ENCODE peak calls at places on chromosomes 11 and 22, in nine cellular contexts. Z, D, Y, A, I, H, P, O and G are unnamed samples.
A peak's percentile ranks its signal among the peaks of the same experiment; 100 is the strongest.

GRCh38 chr11:126756416-126756815 is 244.2 kb downstream of the KIRREL3 start:
- DNase-seq in Z (no peak), D (no peak), Y (no peak), A (no peak), I (no peak), H (no peak), P (no peak), O (no peak), G (no peak)

GRCh38 chr22:39297490-39298193 is 21.8 kb downstream of the RPL3 start:
- DNase-seq in Z (no peak), D (no peak), Y (peak; percentile 60), A (no peak), I (no peak), H (no peak), P (no peak), O (no peak), G (no peak)

GRCh38 chr11:77580712-77581337 is 8.9 kb upstream of the AQP11 start:
- DNase-seq in Z (peak; percentile 55), D (no peak), Y (peak; percentile 68), A (no peak), I (no peak), H (no peak), P (no peak), O (no peak), G (peak; percentile 23)

GRCh38 chr22:37588540-37589215 is 8.8 kb upstream of the LGALS2 start:
- DNase-seq in Z (no peak), D (no peak), Y (no peak), A (no peak), I (no peak), H (no peak), P (no peak), O (peak; percentile 69), G (no peak)

GRCh38 chr11:36056160-36056751 is 112.4 kb downstream of the LDLRAD3 start:
- DNase-seq in Z (peak; percentile 72), D (peak; percentile 65), Y (no peak), A (no peak), I (no peak), H (peak; percentile 80), P (peak; percentile 27), O (no peak), G (peak; percentile 47)

GRCh38 chr11:62708423-62709261 is 1.2 kb downstream of the GNG3 start:
- DNase-seq in Z (no peak), D (no peak), Y (no peak), A (no peak), I (no peak), H (no peak), P (peak; percentile 43), O (no peak), G (no peak)

GRCh38 chr11:34269031-34269430 is 88.8 kb downstream of the ABTB2 start:
- DNase-seq in Z (no peak), D (no peak), Y (no peak), A (no peak), I (no peak), H (no peak), P (no peak), O (no peak), G (no peak)

GRCh38 chr11:102986815-102987214 is 31.3 kb upstream of the MMP13 start:
- DNase-seq in Z (peak; percentile 83), D (peak; percentile 29), Y (no peak), A (no peak), I (no peak), H (peak; percentile 31), P (no peak), O (no peak), G (peak; percentile 24)

GRCh38 chr22:42856179-42856864 is 751 bp downstream of the ARFGAP3 start:
- DNase-seq in Z (peak; percentile 39), D (no peak), Y (peak; percentile 57), A (peak; percentile 87), I (peak; percentile 61), H (no peak), P (peak; percentile 73), O (peak; percentile 81), G (peak; percentile 62)

GRCh38 chr11:72306186-72306585 is 62.2 kb upstream of the PHOX2A start:
- DNase-seq in Z (no peak), D (peak; percentile 31), Y (no peak), A (no peak), I (no peak), H (no peak), P (no peak), O (no peak), G (no peak)

GRCh38 chr11:45993438-45994064 is 71.1 kb downstream of the LARGE2 start:
- DNase-seq in Z (peak; percentile 64), D (peak; percentile 24), Y (no peak), A (no peak), I (no peak), H (peak; percentile 87), P (no peak), O (no peak), G (peak; percentile 62)

GRCh38 chr22:38923463-38924196 is 33.8 kb upstream of the APOBEC3A start:
- DNase-seq in Z (peak; percentile 86), D (peak; percentile 61), Y (no peak), A (peak; percentile 82), I (peak; percentile 77), H (peak; percentile 69), P (peak; percentile 84), O (no peak), G (peak; percentile 75)

GRCh38 chr11:44793350-44794090 is 66.8 kb downstream of the TSPAN18 start:
- DNase-seq in Z (no peak), D (peak; percentile 65), Y (no peak), A (no peak), I (no peak), H (peak; percentile 49), P (no peak), O (no peak), G (peak; percentile 24)

GRCh38 chr11:45652781-45653180 is 12.6 kb downstream of the CHST1 start:
- DNase-seq in Z (peak; percentile 82), D (peak; percentile 47), Y (no peak), A (peak; percentile 36), I (no peak), H (peak; percentile 55), P (no peak), O (no peak), G (no peak)

GRCh38 chr11:118607401-118608267 is at the start of gene PHLDB1:
- DNase-seq in Z (peak; percentile 80), D (peak; percentile 70), Y (peak; percentile 18), A (peak; percentile 92), I (no peak), H (peak; percentile 72), P (peak; percentile 50), O (peak; percentile 67), G (peak; percentile 81)
- H3K4me3 ChIP-seq in Z (peak within 1 kb of the TSS; percentile 90), D (peak within 1 kb of the TSS; percentile 87), Y (peak within 1 kb of the TSS; percentile 54), A (peak within 1 kb of the TSS; percentile 90), I (peak within 1 kb of the TSS; percentile 44), H (peak within 1 kb of the TSS; percentile 83), P (peak within 1 kb of the TSS; percentile 80), O (peak within 1 kb of the TSS; percentile 29), G (peak within 1 kb of the TSS; percentile 89)

GRCh38 chr11:15396778-15397177 is 282.1 kb downstream of the INSC start:
- DNase-seq in Z (no peak), D (no peak), Y (no peak), A (no peak), I (no peak), H (no peak), P (no peak), O (no peak), G (no peak)

GRCh38 chr11:15390857-15391256 is 276.1 kb downstream of the INSC start:
- DNase-seq in Z (no peak), D (no peak), Y (no peak), A (no peak), I (no peak), H (no peak), P (no peak), O (no peak), G (no peak)
- TF ChIP-seq CTCF in Z (no peak), D (no peak), Y (no peak), A (no peak), I (no peak), H (no peak), P (no peak), O (no peak), G (no peak)

GRCh38 chr22:31212783-31213626 is 907 bp downstream of the LIMK2 start:
- DNase-seq in Z (no peak), D (no peak), Y (peak; percentile 35), A (no peak), I (no peak), H (no peak), P (no peak), O (no peak), G (no peak)

GRCh38 chr22:31221084-31221483 is 9.0 kb downstream of the LIMK2 start:
- DNase-seq in Z (no peak), D (no peak), Y (no peak), A (no peak), I (no peak), H (no peak), P (no peak), O (no peak), G (no peak)

GRCh38 chr22:31215018-31215535 is 3.0 kb downstream of the LIMK2 start:
- DNase-seq in Z (no peak), D (no peak), Y (no peak), A (no peak), I (no peak), H (no peak), P (no peak), O (no peak), G (no peak)

GRCh38 chr22:31218565-31219262 is 6.6 kb downstream of the LIMK2 start:
- DNase-seq in Z (no peak), D (peak; percentile 15), Y (no peak), A (no peak), I (no peak), H (no peak), P (no peak), O (no peak), G (no peak)

DNA sequence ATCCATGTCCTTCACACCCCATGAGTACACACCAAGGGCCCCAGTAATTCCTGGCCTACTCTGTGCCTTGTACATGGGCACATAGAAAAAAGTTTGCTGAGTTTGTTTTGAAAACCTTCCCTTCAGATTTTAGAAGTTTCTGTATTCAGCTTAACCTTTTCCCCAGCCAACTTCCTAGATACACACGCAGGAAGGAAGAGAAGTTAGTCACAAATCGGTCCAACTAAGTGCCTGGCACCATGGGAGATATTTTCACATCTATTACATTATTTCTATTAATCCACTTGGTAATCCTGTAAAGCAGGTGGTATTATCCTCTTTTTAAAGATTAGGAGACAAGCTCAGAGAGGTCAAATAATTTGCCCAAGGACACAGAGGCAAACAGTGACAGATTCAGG is 5.8 kb downstream of the LIMK2 start:
- DNase-seq in Z (no peak), D (peak; percentile 54), Y (no peak), A (no peak), I (no peak), H (no peak), P (no peak), O (no peak), G (no peak)
- H3K4me3 ChIP-seq in Z (no peak overlapping the region), D (no peak overlapping the region), Y (no peak overlapping the region), A (no peak overlapping the region), I (no peak overlapping the region), H (no peak overlapping the region), P (no peak overlapping the region), O (no peak overlapping the region), G (no peak overlapping the region)

DNA sequence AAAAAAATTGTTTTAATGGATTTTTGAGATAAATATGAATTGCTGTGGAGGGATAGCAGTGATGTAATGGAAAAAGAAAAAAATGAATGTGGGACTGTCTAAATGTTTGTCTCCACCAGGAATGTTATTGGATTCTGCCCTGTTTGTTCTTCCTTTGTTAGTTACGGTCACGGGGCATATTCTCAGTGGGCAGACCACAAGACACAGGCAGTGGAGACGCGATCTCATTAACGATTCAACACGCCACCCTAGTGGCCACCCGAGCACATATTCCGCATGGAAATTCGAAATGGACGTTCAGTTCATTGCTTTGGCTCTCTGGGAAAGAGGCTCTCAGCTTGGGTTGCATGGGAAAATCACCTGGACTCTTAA is 151.8 kb upstream of the TTC12 start:
- DNase-seq in Z (no peak), D (peak; percentile 55), Y (no peak), A (no peak), I (no peak), H (peak; percentile 36), P (no peak), O (no peak), G (peak; percentile 11)
- TF ChIP-seq CTCF in Z (no peak), D (peak; percentile 46), Y (no peak), A (no peak), I (no peak), H (peak; percentile 26), P (no peak), O (no peak), G (no peak)